ENCODE peak calls at places on chromosomes 11 and 22, in five cellular contexts. N is mesendoderm, X is mesenchymal stem cell, A is mammary epithelial cell, Z is fibroblast of lung. I is an unnamed sample.

GRCh38 chr11:111777094-111778046 is 11.2 kb upstream of the PPP2R1B start:
- DNase-seq in N (peak), X (peak), A (peak), Z (peak), I (peak)

GRCh38 chr11:122984186-122985011 is 2.8 kb upstream of the BSX start:
- DNase-seq in N (peak), X (peak), A (peak), Z (no peak), I (no peak)

GRCh38 chr11:4134844-4135243 is 40.2 kb downstream of the RRM1 start:
- DNase-seq in N (no peak), X (peak), A (peak), Z (peak), I (peak)

GRCh38 chr22:43256569-43257360 is 69.8 kb upstream of the TTLL12 start:
- DNase-seq in N (no peak), X (no peak), A (no peak), Z (no peak), I (no peak)

GRCh38 chr11:26109658-26110393 is 222.1 kb upstream of the ANO3 start:
- DNase-seq in N (no peak), X (peak), A (no peak), Z (no peak), I (no peak)

GRCh38 chr22:38097557-38098409 is 12.7 kb downstream of the BAIAP2L2 start:
- DNase-seq in N (peak), X (peak), A (no peak), Z (no peak), I (no peak)

GRCh38 chr11:46682773-46683752 is 17.4 kb downstream of the ARHGAP1 start:
- DNase-seq in N (no peak), X (peak), A (peak), Z (peak), I (peak)

GRCh38 chr11:76810151-76810853 is 27.1 kb downstream of the TSKU start:
- DNase-seq in N (no peak), X (peak), A (peak), Z (no peak), I (no peak)

GRCh38 chr11:58505849-58506248 is 2.1 kb downstream of the OR5B21 start:
- DNase-seq in N (no peak), X (no peak), A (no peak), Z (no peak), I (no peak)

GRCh38 chr11:8917157-8917820 is 6.3 kb downstream of the AKIP1 start:
- DNase-seq in N (peak), X (peak), A (peak), Z (peak), I (peak)

GRCh38 chr11:69862797-69863543 is 43.8 kb upstream of the FGF3 start:
- DNase-seq in N (no peak), X (no peak), A (no peak), Z (no peak), I (no peak)

DNA sequence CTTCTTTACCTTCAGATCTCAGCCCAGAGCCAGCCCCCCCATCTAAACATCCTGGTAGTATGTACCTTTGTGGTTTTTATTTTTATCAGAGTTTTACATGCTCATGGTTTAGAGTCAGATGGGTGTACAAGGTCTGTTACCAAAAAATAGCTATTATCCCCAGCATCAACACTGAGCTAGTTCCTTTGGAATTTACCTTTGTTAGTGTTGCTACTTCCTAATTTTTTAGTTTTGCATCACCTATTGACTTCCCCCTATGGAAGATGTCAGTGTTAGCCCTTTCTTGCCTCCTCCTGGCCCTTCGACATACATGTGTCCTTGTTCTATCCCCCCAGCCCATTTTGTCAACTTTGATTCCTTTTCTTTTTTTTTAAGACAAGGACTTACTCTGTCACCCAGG is 7.4 kb downstream of the UPB1 start:
- DNase-seq in N (no peak), X (no peak), A (no peak), Z (no peak), I (no peak)
- H3K9ac ChIP-seq in N (no peak), X (no peak), A (no peak), Z (no peak), I (no peak)

GRCh38 chr22:29683536-29683935 is 36.3 kb upstream of the CABP7 start:
- DNase-seq in N (no peak), X (no peak), A (no peak), Z (no peak), I (no peak)
- H3K9ac ChIP-seq in N (no peak), X (no peak), A (no peak), Z (no peak), I (no peak)

DNA sequence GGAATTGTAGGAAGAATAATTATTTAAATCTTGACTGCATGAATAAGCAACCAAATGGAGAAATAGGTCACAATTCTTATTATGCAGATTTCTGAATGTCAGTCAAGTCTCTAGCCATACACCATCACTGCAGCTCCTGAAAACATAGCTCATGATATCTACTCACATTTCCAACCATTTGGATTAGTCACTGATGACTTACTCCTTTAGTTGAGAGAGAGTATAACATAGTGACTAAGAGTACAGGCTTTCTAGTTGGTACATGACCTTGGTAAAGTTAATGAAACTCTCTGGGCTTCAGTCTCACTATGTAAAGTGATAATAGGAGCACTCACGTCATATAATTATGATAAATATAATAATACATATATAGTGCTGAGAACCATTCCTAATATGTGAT is 265.2 kb downstream of the KCNA4 start:
- DNase-seq in N (no peak), X (no peak), A (peak), Z (peak), I (no peak)
- H3K9ac ChIP-seq in N (no peak), X (no peak), A (no peak), Z (no peak), I (no peak)

GRCh38 chr11:96341237-96342130 is 1.5 kb downstream of the MAML2 start:
- DNase-seq in N (no peak), X (peak), A (peak), Z (peak), I (no peak)
- H3K9ac ChIP-seq in N (no peak), X (peak), A (peak), Z (peak), I (peak)

DNA sequence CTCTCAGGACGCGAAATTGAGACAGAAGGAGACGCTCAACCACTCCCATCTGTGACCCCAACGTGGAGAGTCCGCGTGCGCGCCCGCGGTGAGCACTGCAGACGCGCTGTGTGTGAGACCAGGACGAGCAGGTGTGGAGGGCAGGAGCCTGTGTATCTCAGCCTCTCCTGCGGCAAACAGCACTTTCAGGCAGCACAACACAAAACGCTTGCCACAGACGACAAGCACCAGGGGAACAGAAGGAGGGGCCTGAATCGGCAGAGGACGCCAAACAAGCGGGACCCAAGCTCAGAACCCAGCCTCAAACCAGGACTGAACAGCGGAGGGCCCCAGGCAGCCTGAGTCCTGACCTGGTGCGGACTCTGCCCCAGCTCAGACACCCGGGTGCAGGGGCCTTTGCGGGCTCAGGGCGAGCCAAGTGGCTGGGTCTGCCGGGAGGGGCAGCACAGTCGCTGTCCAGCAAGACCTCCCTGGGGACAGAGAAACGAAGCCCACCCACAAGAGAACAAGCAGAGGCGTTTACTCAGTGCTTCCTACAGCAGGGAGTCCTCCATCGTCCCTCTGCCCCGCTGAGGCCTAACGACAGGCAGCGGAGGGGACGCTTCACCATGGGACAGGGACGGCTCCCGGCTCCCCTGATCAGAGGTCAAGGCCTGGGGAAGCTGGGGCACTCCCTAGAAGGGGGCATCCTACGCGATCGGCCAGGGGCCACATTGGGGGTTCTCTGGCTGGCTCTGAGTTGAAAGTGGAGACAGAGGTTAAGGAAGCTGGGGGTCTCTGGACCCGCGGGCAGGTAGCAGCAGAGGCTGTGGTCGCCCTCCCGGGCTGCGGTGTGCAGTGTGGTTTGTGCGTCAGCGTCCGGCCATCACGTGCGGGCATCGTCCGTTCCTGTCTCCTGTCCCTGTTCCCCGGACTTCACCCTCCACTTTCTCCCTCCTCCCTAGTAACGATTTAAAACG is 560.8 kb downstream of the BRD1 start:
- DNase-seq in N (no peak), X (no peak), A (no peak), Z (no peak), I (no peak)
- H3K9ac ChIP-seq in N (no peak), X (no peak), A (no peak), Z (no peak), I (no peak)

DNA sequence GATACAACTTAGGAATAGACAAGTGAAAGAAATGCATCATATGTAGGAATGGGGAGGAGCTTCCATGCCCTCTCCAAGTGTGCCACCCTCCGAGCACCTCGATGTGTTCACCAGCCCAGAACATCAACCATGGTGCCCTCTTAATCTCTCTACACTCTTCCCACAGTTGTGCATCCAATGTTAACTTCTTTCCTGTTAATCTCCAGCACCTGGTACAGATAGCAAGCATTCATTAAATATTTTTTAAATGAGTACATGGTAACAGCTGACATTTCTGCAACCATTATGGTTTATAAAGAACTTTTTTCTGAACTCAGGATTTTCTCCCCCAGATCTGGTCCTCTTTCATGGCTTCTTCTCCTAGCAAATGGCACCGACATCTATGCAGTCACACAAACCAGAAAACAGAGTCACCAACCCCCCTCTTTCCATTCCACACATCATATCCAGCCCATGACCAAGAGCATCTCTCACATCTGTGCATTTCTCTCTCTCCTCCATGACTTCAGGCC is 118.1 kb upstream of the CLPB start:
- DNase-seq in N (no peak), X (no peak), A (no peak), Z (no peak), I (no peak)
- H3K9ac ChIP-seq in N (no peak), X (no peak), A (no peak), Z (no peak), I (no peak)